ENCODE peak calls at places on chromosome X, in eight cellular contexts. Z, B, N, K, R, F, X and W are unnamed samples.

GRCh38 chrX:39944416-39944815 is 153.3 kb downstream of the BCOR start:
- DNase-seq in Z (no peak), B (no peak), N (no peak), K (no peak), R (no peak), F (no peak), X (no peak), W (no peak)

GRCh38 chrX:19389217-19389616 is 45.5 kb downstream of the PDHA1 start:
- DNase-seq in Z (no peak), B (no peak), N (no peak), K (no peak), R (no peak), F (no peak), X (no peak), W (no peak)

GRCh38 chrX:154735695-154736393 is 15.0 kb downstream of the GAB3 start:
- DNase-seq in Z (no peak), B (no peak), N (no peak), K (peak; percentile 93), R (no peak), F (no peak), X (peak; percentile 73), W (peak; percentile 94)

GRCh38 chrX:41317487-41318208 is 16.3 kb upstream of the DDX3X start:
- DNase-seq in Z (no peak), B (no peak), N (no peak), K (no peak), R (no peak), F (no peak), X (no peak), W (peak; percentile 63)

GRCh38 chrX:48703642-48704481 is 7.3 kb downstream of the SUV39H1 start:
- DNase-seq in Z (no peak), B (no peak), N (no peak), K (peak; percentile 25), R (no peak), F (no peak), X (no peak), W (peak; percentile 28)

GRCh38 chrX:6041630-6042029 is 187.0 kb downstream of the NLGN4X start:
- DNase-seq in Z (no peak), B (no peak), N (no peak), K (peak; percentile 47), R (no peak), F (no peak), X (no peak), W (peak; percentile 8)

GRCh38 chrX:40780123-40780522 is 44.8 kb upstream of the MED14 start:
- DNase-seq in Z (no peak), B (no peak), N (no peak), K (no peak), R (no peak), F (no peak), X (no peak), W (no peak)

GRCh38 chrX:101260435-101260834 is 30.7 kb downstream of the TAF7L start:
- DNase-seq in Z (no peak), B (peak; percentile 6), N (no peak), K (no peak), R (no peak), F (no peak), X (no peak), W (peak; percentile 25)

GRCh38 chrX:122777766-122778165 is 406.3 kb upstream of the GRIA3 start:
- DNase-seq in Z (no peak), B (no peak), N (no peak), K (no peak), R (no peak), F (no peak), X (no peak), W (no peak)

GRCh38 chrX:17559728-17560379 is 177.4 kb upstream of the SCML1 start:
- DNase-seq in Z (no peak), B (peak; percentile 38), N (no peak), K (peak; percentile 92), R (no peak), F (peak; percentile 5), X (no peak), W (peak; percentile 73)

GRCh38 chrX:52425710-52426245 is 57.0 kb downstream of the XAGE2 start:
- DNase-seq in Z (no peak), B (no peak), N (no peak), K (peak; percentile 51), R (no peak), F (no peak), X (no peak), W (peak; percentile 57)

GRCh38 chrX:57156397-57157049 is 19.3 kb upstream of the SPIN2A start:
- DNase-seq in Z (peak; percentile 49), B (no peak), N (peak; percentile 50), K (peak; percentile 27), R (no peak), F (no peak), X (no peak), W (peak; percentile 54)

GRCh38 chrX:19342331-19342906 is 1.3 kb upstream of the PDHA1 start:
- DNase-seq in Z (no peak), B (no peak), N (no peak), K (peak; percentile 9), R (no peak), F (no peak), X (no peak), W (peak; percentile 14)

GRCh38 chrX:32774966-32775365 is 436.4 kb downstream of the DMD start:
- DNase-seq in Z (no peak), B (no peak), N (no peak), K (no peak), R (no peak), F (no peak), X (no peak), W (no peak)

GRCh38 chrX:2954541-2954940 is 25.4 kb upstream of the ARSD start:
- DNase-seq in Z (no peak), B (no peak), N (no peak), K (no peak), R (no peak), F (no peak), X (no peak), W (peak; percentile 46)

GRCh38 chrX:10259716-10260115 is 102.9 kb downstream of the CLCN4 start:
- DNase-seq in Z (no peak), B (no peak), N (no peak), K (peak; percentile 65), R (no peak), F (no peak), X (no peak), W (peak; percentile 50)

GRCh38 chrX:114166601-114167000 is 417.3 kb upstream of the HTR2C start:
- DNase-seq in Z (no peak), B (no peak), N (no peak), K (no peak), R (no peak), F (no peak), X (no peak), W (no peak)

GRCh38 chrX:147894332-147894870 is 17.3 kb upstream of the FMR1 start:
- DNase-seq in Z (no peak), B (no peak), N (no peak), K (peak; percentile 42), R (no peak), F (no peak), X (no peak), W (no peak)

GRCh38 chrX:111180750-111181240 is 84.8 kb downstream of the PAK3 start:
- DNase-seq in Z (no peak), B (no peak), N (no peak), K (no peak), R (no peak), F (no peak), X (no peak), W (no peak)

GRCh38 chrX:72644946-72645345 is 69.2 kb downstream of the PHKA1 start:
- DNase-seq in Z (no peak), B (no peak), N (no peak), K (no peak), R (no peak), F (no peak), X (no peak), W (no peak)

GRCh38 chrX:84188320-84188834 is 378 bp upstream of the RPS6KA6 start:
- DNase-seq in Z (peak; percentile 48), B (peak; percentile 13), N (peak; percentile 48), K (peak; percentile 60), R (no peak), F (no peak), X (peak; percentile 32), W (peak; percentile 64)

GRCh38 chrX:140064993-140065392 is 99.7 kb upstream of the CXorf66 start:
- DNase-seq in Z (peak; percentile 81), B (no peak), N (no peak), K (no peak), R (no peak), F (no peak), X (no peak), W (no peak)

GRCh38 chrX:41922125-41922521 is 1.2 kb downstream of the CASK start:
- DNase-seq in Z (no peak), B (peak; percentile 9), N (no peak), K (peak; percentile 39), R (no peak), F (no peak), X (no peak), W (peak; percentile 23)

GRCh38 chrX:80237072-80237471 is 183.2 kb upstream of the TENT5D start:
- DNase-seq in Z (no peak), B (no peak), N (no peak), K (no peak), R (no peak), F (no peak), X (no peak), W (no peak)